ENCODE peak calls at places on chromosomes 4 and X, in six cellular contexts. One of them, this sample, is unnamed.

GRCh38 chrX:140091276-140091886 is 126.1 kb upstream of the CXorf66 start:
- DNase-seq in HCT116: no peak
- DNase-seq in suprapubic skin: no peak
- DNase-seq in H1: peak
- DNase-seq in GM23338: peak
- DNase-seq in stomach: peak
- DNase-seq in this sample: no peak

GRCh38 chrX:323721-324628 is 5.4 kb upstream of the GTPBP6 start:
- DNase-seq in HCT116: peak
- DNase-seq in suprapubic skin: peak
- DNase-seq in H1: no peak
- DNase-seq in GM23338: peak
- DNase-seq in stomach: peak
- DNase-seq in this sample: no peak

GRCh38 chrX:65932173-65933084 is 107.5 kb downstream of the VSIG4 start:
- DNase-seq in HCT116: peak
- DNase-seq in suprapubic skin: no peak
- DNase-seq in H1: no peak
- DNase-seq in GM23338: peak
- DNase-seq in stomach: no peak
- DNase-seq in this sample: no peak

GRCh38 chr4:22413416-22413815 is 102.5 kb downstream of the ADGRA3 start:
- DNase-seq in HCT116: no peak
- DNase-seq in suprapubic skin: no peak
- DNase-seq in H1: no peak
- DNase-seq in GM23338: no peak
- DNase-seq in stomach: no peak
- DNase-seq in this sample: no peak

GRCh38 chr4:29276150-29276549 is 1444.0 kb upstream of the PCDH7 start:
- DNase-seq in HCT116: no peak
- DNase-seq in suprapubic skin: no peak
- DNase-seq in H1: no peak
- DNase-seq in GM23338: no peak
- DNase-seq in stomach: no peak
- DNase-seq in this sample: no peak

GRCh38 chrX:154359362-154360154 is 14.9 kb downstream of the FLNA start:
- DNase-seq in HCT116: no peak
- DNase-seq in suprapubic skin: no peak
- DNase-seq in H1: no peak
- DNase-seq in GM23338: no peak
- DNase-seq in stomach: no peak
- DNase-seq in this sample: peak

GRCh38 chrX:17328837-17329236 is 46.2 kb upstream of the NHS start:
- DNase-seq in HCT116: no peak
- DNase-seq in suprapubic skin: no peak
- DNase-seq in H1: no peak
- DNase-seq in GM23338: no peak
- DNase-seq in stomach: no peak
- DNase-seq in this sample: no peak

GRCh38 chrX:9846631-9847030 is 60.4 kb downstream of the SHROOM2 start:
- DNase-seq in HCT116: no peak
- DNase-seq in suprapubic skin: no peak
- DNase-seq in H1: no peak
- DNase-seq in GM23338: no peak
- DNase-seq in stomach: no peak
- DNase-seq in this sample: no peak

GRCh38 chrX:39728025-39728424 is 369.7 kb downstream of the BCOR start:
- DNase-seq in HCT116: no peak
- DNase-seq in suprapubic skin: no peak
- DNase-seq in H1: no peak
- DNase-seq in GM23338: no peak
- DNase-seq in stomach: no peak
- DNase-seq in this sample: no peak

GRCh38 chr4:145552181-145552822 is 66.9 kb upstream of the MMAA start:
- DNase-seq in HCT116: no peak
- DNase-seq in suprapubic skin: no peak
- DNase-seq in H1: no peak
- DNase-seq in GM23338: no peak
- DNase-seq in stomach: no peak
- DNase-seq in this sample: no peak

GRCh38 chr4:137768196-137768595 is 235.9 kb upstream of the PCDH18 start:
- DNase-seq in HCT116: no peak
- DNase-seq in suprapubic skin: no peak
- DNase-seq in H1: no peak
- DNase-seq in GM23338: no peak
- DNase-seq in stomach: no peak
- DNase-seq in this sample: no peak

GRCh38 chrX:1555370-1555769 is 18.4 kb upstream of the P2RY8 start:
- DNase-seq in HCT116: no peak
- DNase-seq in suprapubic skin: peak
- DNase-seq in H1: no peak
- DNase-seq in GM23338: no peak
- DNase-seq in stomach: peak
- DNase-seq in this sample: no peak

GRCh38 chrX:115960440-115961084 is 210.0 kb upstream of the AGTR2 start:
- DNase-seq in HCT116: no peak
- DNase-seq in suprapubic skin: no peak
- DNase-seq in H1: no peak
- DNase-seq in GM23338: no peak
- DNase-seq in stomach: no peak
- DNase-seq in this sample: no peak

GRCh38 chrX:69024931-69025330 is 140.3 kb downstream of the PJA1 start:
- DNase-seq in HCT116: no peak
- DNase-seq in suprapubic skin: peak
- DNase-seq in H1: no peak
- DNase-seq in GM23338: peak
- DNase-seq in stomach: peak
- DNase-seq in this sample: no peak

GRCh38 chr4:126338572-126338971 is 1023.8 kb downstream of the FAT4 start:
- DNase-seq in HCT116: no peak
- DNase-seq in suprapubic skin: no peak
- DNase-seq in H1: no peak
- DNase-seq in GM23338: no peak
- DNase-seq in stomach: no peak
- DNase-seq in this sample: no peak

GRCh38 chrX:40734956-40735317 is 405 bp downstream of the MED14 start:
- DNase-seq in HCT116: no peak
- DNase-seq in suprapubic skin: no peak
- DNase-seq in H1: no peak
- DNase-seq in GM23338: peak
- DNase-seq in stomach: no peak
- DNase-seq in this sample: peak

GRCh38 chrX:7069556-7069955 is 78.0 kb upstream of the STS start:
- DNase-seq in HCT116: no peak
- DNase-seq in suprapubic skin: no peak
- DNase-seq in H1: no peak
- DNase-seq in GM23338: peak
- DNase-seq in stomach: no peak
- DNase-seq in this sample: no peak

GRCh38 chr4:83535945-83536648 is at the start of gene GPAT3:
- DNase-seq in HCT116: peak
- DNase-seq in suprapubic skin: peak
- DNase-seq in H1: peak
- DNase-seq in GM23338: peak
- DNase-seq in stomach: peak
- DNase-seq in this sample: peak

GRCh38 chr4:138252551-138252950 is 10.4 kb upstream of the SLC7A11 start:
- DNase-seq in HCT116: no peak
- DNase-seq in suprapubic skin: no peak
- DNase-seq in H1: no peak
- DNase-seq in GM23338: no peak
- DNase-seq in stomach: no peak
- DNase-seq in this sample: no peak

GRCh38 chr4:11546391-11547160 is 117.9 kb upstream of the HS3ST1 start:
- DNase-seq in HCT116: no peak
- DNase-seq in suprapubic skin: no peak
- DNase-seq in H1: no peak
- DNase-seq in GM23338: no peak
- DNase-seq in stomach: no peak
- DNase-seq in this sample: no peak

GRCh38 chr4:28225005-28225404 is 1364.4 kb downstream of the STIM2 start:
- DNase-seq in HCT116: peak
- DNase-seq in suprapubic skin: no peak
- DNase-seq in H1: no peak
- DNase-seq in GM23338: peak
- DNase-seq in stomach: no peak
- DNase-seq in this sample: no peak

GRCh38 chr4:1356181-1356998 is 9.4 kb downstream of the UVSSA start:
- DNase-seq in HCT116: no peak
- DNase-seq in suprapubic skin: no peak
- DNase-seq in H1: peak
- DNase-seq in GM23338: peak
- DNase-seq in stomach: peak
- DNase-seq in this sample: no peak

GRCh38 chrX:137032378-137032694 is 1.5 kb downstream of the GPR101 start:
- DNase-seq in HCT116: no peak
- DNase-seq in suprapubic skin: no peak
- DNase-seq in H1: no peak
- DNase-seq in GM23338: no peak
- DNase-seq in stomach: no peak
- DNase-seq in this sample: no peak

GRCh38 chrX:136767104-136767941 is 13.4 kb downstream of the ARHGEF6 start:
- DNase-seq in HCT116: no peak
- DNase-seq in suprapubic skin: peak
- DNase-seq in H1: peak
- DNase-seq in GM23338: peak
- DNase-seq in stomach: peak
- DNase-seq in this sample: peak

GRCh38 chrX:22430701-22431100 is 158.0 kb downstream of the CBLL2 start:
- DNase-seq in HCT116: no peak
- DNase-seq in suprapubic skin: no peak
- DNase-seq in H1: no peak
- DNase-seq in GM23338: no peak
- DNase-seq in stomach: no peak
- DNase-seq in this sample: no peak

GRCh38 chr4:139453041-139453370 is 915 bp upstream of the RAB33B start:
- DNase-seq in HCT116: no peak
- DNase-seq in suprapubic skin: no peak
- DNase-seq in H1: no peak
- DNase-seq in GM23338: peak
- DNase-seq in stomach: no peak
- DNase-seq in this sample: peak

GRCh38 chrX:115957862-115958490 is 212.6 kb upstream of the AGTR2 start:
- DNase-seq in HCT116: no peak
- DNase-seq in suprapubic skin: no peak
- DNase-seq in H1: no peak
- DNase-seq in GM23338: peak
- DNase-seq in stomach: no peak
- DNase-seq in this sample: no peak

DNA sequence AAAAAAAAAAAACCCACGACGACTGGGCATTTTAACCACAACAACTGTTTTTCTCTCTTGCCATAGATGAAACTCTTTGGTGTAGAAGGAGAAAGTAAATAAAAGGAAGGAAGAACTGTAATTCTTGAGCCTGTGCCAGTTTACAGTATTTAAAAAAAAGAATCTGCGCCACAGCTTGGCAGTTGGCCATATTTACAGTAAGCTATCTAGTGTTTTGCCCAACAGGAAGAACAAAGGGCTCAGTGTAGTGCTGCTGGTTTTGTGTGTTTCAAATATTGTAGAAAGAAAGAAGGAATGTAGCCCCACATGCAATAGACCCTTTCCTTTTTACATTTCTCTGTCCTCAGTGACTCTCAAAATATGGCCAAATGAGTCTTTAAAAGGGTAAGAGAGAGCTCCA is 66.1 kb downstream of the NR3C2 start:
- DNase-seq in HCT116: peak
- DNase-seq in suprapubic skin: no peak
- DNase-seq in H1: no peak
- DNase-seq in GM23338: no peak
- DNase-seq in stomach: peak
- DNase-seq in this sample: peak
- TF ChIP-seq POLR2AphosphoS5 in HCT116: peak
- TF ChIP-seq POLR2AphosphoS5 in suprapubic skin: no peak
- TF ChIP-seq POLR2AphosphoS5 in H1: no peak
- TF ChIP-seq POLR2AphosphoS5 in GM23338: no peak
- TF ChIP-seq POLR2AphosphoS5 in stomach: no peak
- TF ChIP-seq POLR2AphosphoS5 in this sample: no peak

GRCh38 chr4:168569066-168569908 is 72.4 kb downstream of the PALLD start:
- DNase-seq in HCT116: peak
- DNase-seq in suprapubic skin: no peak
- DNase-seq in H1: no peak
- DNase-seq in GM23338: no peak
- DNase-seq in stomach: peak
- DNase-seq in this sample: no peak
- TF ChIP-seq POLR2AphosphoS5 in HCT116: peak
- TF ChIP-seq POLR2AphosphoS5 in suprapubic skin: no peak
- TF ChIP-seq POLR2AphosphoS5 in H1: no peak
- TF ChIP-seq POLR2AphosphoS5 in GM23338: no peak
- TF ChIP-seq POLR2AphosphoS5 in stomach: no peak
- TF ChIP-seq POLR2AphosphoS5 in this sample: no peak

GRCh38 chrX:20063716-20064351 is 52.9 kb downstream of the MAP7D2 start:
- DNase-seq in HCT116: no peak
- DNase-seq in suprapubic skin: no peak
- DNase-seq in H1: peak
- DNase-seq in GM23338: peak
- DNase-seq in stomach: no peak
- DNase-seq in this sample: no peak

GRCh38 chrX:20061869-20062254 is 54.8 kb downstream of the MAP7D2 start:
- DNase-seq in HCT116: no peak
- DNase-seq in suprapubic skin: no peak
- DNase-seq in H1: no peak
- DNase-seq in GM23338: no peak
- DNase-seq in stomach: no peak
- DNase-seq in this sample: no peak

GRCh38 chrX:20063153-20063552 is 53.6 kb downstream of the MAP7D2 start:
- DNase-seq in HCT116: no peak
- DNase-seq in suprapubic skin: no peak
- DNase-seq in H1: no peak
- DNase-seq in GM23338: no peak
- DNase-seq in stomach: no peak
- DNase-seq in this sample: no peak

GRCh38 chrX:20059467-20060128 is 57.1 kb downstream of the MAP7D2 start:
- DNase-seq in HCT116: no peak
- DNase-seq in suprapubic skin: no peak
- DNase-seq in H1: no peak
- DNase-seq in GM23338: no peak
- DNase-seq in stomach: no peak
- DNase-seq in this sample: no peak

GRCh38 chrX:20060961-20061868 is 55.5 kb downstream of the MAP7D2 start:
- DNase-seq in HCT116: no peak
- DNase-seq in suprapubic skin: no peak
- DNase-seq in H1: no peak
- DNase-seq in GM23338: no peak
- DNase-seq in stomach: no peak
- DNase-seq in this sample: peak
- TF ChIP-seq POLR2AphosphoS5 in HCT116: no peak
- TF ChIP-seq POLR2AphosphoS5 in suprapubic skin: no peak
- TF ChIP-seq POLR2AphosphoS5 in H1: no peak
- TF ChIP-seq POLR2AphosphoS5 in GM23338: no peak
- TF ChIP-seq POLR2AphosphoS5 in stomach: no peak
- TF ChIP-seq POLR2AphosphoS5 in this sample: no peak

DNA sequence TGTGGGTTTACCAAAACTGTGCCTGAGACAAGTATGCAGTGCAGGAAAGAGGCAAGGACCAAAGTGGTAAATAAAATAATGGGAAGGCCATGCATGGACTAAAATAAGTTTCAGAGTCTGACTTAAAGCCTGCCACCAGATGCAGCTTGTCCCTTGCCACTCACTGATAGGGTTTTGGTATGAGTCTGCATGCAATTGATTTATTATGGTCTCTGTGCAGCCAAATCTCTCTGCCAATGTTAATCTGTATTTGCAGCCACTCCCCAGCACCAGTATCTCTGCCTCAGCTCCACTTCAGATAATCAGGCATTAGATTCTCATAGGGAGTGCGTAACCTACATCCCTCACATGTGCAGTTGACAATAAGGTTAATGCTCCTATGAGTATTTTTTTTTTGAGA is 5.5 kb upstream of the FGF2 start:
- DNase-seq in HCT116: no peak
- DNase-seq in suprapubic skin: no peak
- DNase-seq in H1: no peak
- DNase-seq in GM23338: no peak
- DNase-seq in stomach: no peak
- DNase-seq in this sample: no peak
- TF ChIP-seq POLR2AphosphoS5 in HCT116: no peak
- TF ChIP-seq POLR2AphosphoS5 in suprapubic skin: no peak
- TF ChIP-seq POLR2AphosphoS5 in H1: no peak
- TF ChIP-seq POLR2AphosphoS5 in GM23338: no peak
- TF ChIP-seq POLR2AphosphoS5 in stomach: no peak
- TF ChIP-seq POLR2AphosphoS5 in this sample: no peak